ENCODE peak calls at places on chromosomes 6 and 20, in five cellular contexts. One of them, this sample, is unnamed.

GRCh38 chr6:13383280-13384163 is 55.2 kb upstream of the TBC1D7 start:
- DNase-seq in prostate gland: peak
- DNase-seq in heart left ventricle: no peak
- DNase-seq in right lobe of liver: no peak
- DNase-seq in A549: no peak
- DNase-seq in this sample: peak

GRCh38 chr6:53799340-53799739 is 4.5 kb downstream of the LRRC1 start:
- DNase-seq in A549: no peak
- DNase-seq in prostate gland: no peak
- DNase-seq in right lobe of liver: no peak
- DNase-seq in heart left ventricle: no peak
- DNase-seq in this sample: no peak

GRCh38 chr20:49276201-49276894 is 1.5 kb downstream of the ZNFX1 start:
- DNase-seq in A549: no peak
- DNase-seq in right lobe of liver: no peak
- DNase-seq in heart left ventricle: peak
- DNase-seq in prostate gland: no peak
- DNase-seq in this sample: no peak

GRCh38 chr6:162964703-162965140 is 236.9 kb downstream of the PACRG start:
- DNase-seq in A549: no peak
- DNase-seq in right lobe of liver: no peak
- DNase-seq in prostate gland: no peak
- DNase-seq in heart left ventricle: peak
- DNase-seq in this sample: no peak

GRCh38 chr6:118280210-118280609 is 267.9 kb upstream of the PLN start:
- DNase-seq in right lobe of liver: no peak
- DNase-seq in heart left ventricle: no peak
- DNase-seq in prostate gland: no peak
- DNase-seq in A549: no peak
- DNase-seq in this sample: no peak

GRCh38 chr6:37050854-37051137 is 45.3 kb downstream of the FGD2 start:
- DNase-seq in A549: no peak
- DNase-seq in right lobe of liver: no peak
- DNase-seq in prostate gland: no peak
- DNase-seq in heart left ventricle: no peak
- DNase-seq in this sample: no peak

GRCh38 chr6:5595184-5595583 is 333.9 kb downstream of the FARS2 start:
- DNase-seq in heart left ventricle: no peak
- DNase-seq in prostate gland: no peak
- DNase-seq in A549: no peak
- DNase-seq in right lobe of liver: no peak
- DNase-seq in this sample: no peak

GRCh38 chr6:154995241-154996162 is at the start of gene TIAM2:
- DNase-seq in prostate gland: no peak
- DNase-seq in heart left ventricle: no peak
- DNase-seq in A549: peak
- DNase-seq in right lobe of liver: no peak
- DNase-seq in this sample: no peak

GRCh38 chr6:43269273-43270007 is 26.2 kb downstream of the TTBK1 start:
- DNase-seq in prostate gland: no peak
- DNase-seq in heart left ventricle: no peak
- DNase-seq in A549: no peak
- DNase-seq in right lobe of liver: peak
- DNase-seq in this sample: peak

GRCh38 chr6:12327391-12327790 is 37.2 kb downstream of the EDN1 start:
- DNase-seq in heart left ventricle: no peak
- DNase-seq in right lobe of liver: no peak
- DNase-seq in prostate gland: no peak
- DNase-seq in A549: no peak
- DNase-seq in this sample: no peak

GRCh38 chr6:31042801-31043200 is 32.5 kb downstream of the MUC22 start:
- DNase-seq in prostate gland: peak
- DNase-seq in right lobe of liver: peak
- DNase-seq in A549: peak
- DNase-seq in heart left ventricle: peak
- DNase-seq in this sample: peak

GRCh38 chr6:65157025-65157424 is 550.0 kb downstream of the EYS start:
- DNase-seq in prostate gland: no peak
- DNase-seq in right lobe of liver: no peak
- DNase-seq in heart left ventricle: no peak
- DNase-seq in A549: no peak
- DNase-seq in this sample: no peak

GRCh38 chr6:45504947-45505346 is 127.2 kb upstream of the SUPT3H start:
- DNase-seq in right lobe of liver: no peak
- DNase-seq in heart left ventricle: no peak
- DNase-seq in prostate gland: peak
- DNase-seq in A549: no peak
- DNase-seq in this sample: peak

GRCh38 chr20:48676795-48677447 is 150.9 kb downstream of the PREX1 start:
- DNase-seq in A549: no peak
- DNase-seq in heart left ventricle: no peak
- DNase-seq in right lobe of liver: no peak
- DNase-seq in prostate gland: no peak
- DNase-seq in this sample: no peak

GRCh38 chr6:73514746-73515110 is 6.1 kb downstream of the EEF1A1 start:
- DNase-seq in right lobe of liver: no peak
- DNase-seq in heart left ventricle: no peak
- DNase-seq in prostate gland: no peak
- DNase-seq in A549: no peak
- DNase-seq in this sample: no peak

GRCh38 chr6:137213331-137213740 is 5.8 kb downstream of the IFNGR1 start:
- DNase-seq in prostate gland: no peak
- DNase-seq in heart left ventricle: no peak
- DNase-seq in right lobe of liver: no peak
- DNase-seq in A549: no peak
- DNase-seq in this sample: no peak

GRCh38 chr20:32457476-32457986 is 99.4 kb downstream of the ASXL1 start:
- DNase-seq in heart left ventricle: peak
- DNase-seq in prostate gland: peak
- DNase-seq in right lobe of liver: no peak
- DNase-seq in A549: peak
- DNase-seq in this sample: peak
- H3K27ac ChIP-seq in heart left ventricle: no peak
- H3K27ac ChIP-seq in prostate gland: no peak
- H3K27ac ChIP-seq in right lobe of liver: no peak
- H3K27ac ChIP-seq in A549: peak
- H3K27ac ChIP-seq in this sample: no peak

DNA sequence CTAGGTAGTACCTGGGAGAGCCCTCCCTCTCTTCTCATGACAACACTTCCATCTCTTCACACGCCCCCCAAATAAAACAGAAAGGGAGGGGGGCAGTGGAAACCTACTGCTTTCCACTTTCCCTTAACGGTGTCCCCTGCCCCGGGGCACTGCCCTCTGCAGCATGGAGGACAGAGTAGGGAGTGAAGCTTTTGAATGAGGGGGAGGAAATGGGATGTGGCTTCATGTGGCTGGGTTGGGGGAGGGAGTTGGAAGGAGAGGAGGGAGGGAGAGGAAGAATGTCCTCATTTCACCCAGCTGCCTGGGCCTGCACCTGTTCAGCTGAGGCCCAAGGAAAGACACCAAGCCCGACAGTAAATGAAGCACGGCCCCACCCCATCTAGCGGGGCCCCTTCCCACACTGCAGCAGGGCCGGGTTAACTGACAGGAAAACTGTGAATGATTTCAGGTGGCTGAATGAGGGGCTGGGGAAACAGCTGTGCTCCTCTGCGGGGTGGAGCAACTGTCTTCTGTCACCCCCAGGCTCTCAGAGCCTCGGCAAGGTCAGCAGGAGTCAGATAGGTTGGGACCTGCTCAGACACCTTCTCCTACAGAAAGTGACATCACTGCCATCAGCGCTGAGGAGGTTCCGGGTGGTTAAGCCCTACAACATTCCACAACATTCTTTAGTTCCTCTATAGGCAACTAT is 40.0 kb upstream of the TAF8 start:
- DNase-seq in heart left ventricle: no peak
- DNase-seq in prostate gland: no peak
- DNase-seq in right lobe of liver: peak
- DNase-seq in A549: no peak
- DNase-seq in this sample: no peak
- TF ChIP-seq POLR2A in heart left ventricle: no peak
- TF ChIP-seq POLR2A in prostate gland: no peak
- TF ChIP-seq POLR2A in right lobe of liver: no peak
- TF ChIP-seq POLR2A in A549: no peak
- TF ChIP-seq POLR2A in this sample: no peak

GRCh38 chr6:84648444-84648843 is 116.0 kb downstream of the TBX18 start:
- DNase-seq in right lobe of liver: no peak
- DNase-seq in A549: no peak
- DNase-seq in prostate gland: no peak
- DNase-seq in heart left ventricle: no peak
- DNase-seq in this sample: no peak
- H3K27ac ChIP-seq in right lobe of liver: no peak
- H3K27ac ChIP-seq in A549: no peak
- H3K27ac ChIP-seq in prostate gland: no peak
- H3K27ac ChIP-seq in heart left ventricle: no peak
- H3K27ac ChIP-seq in this sample: no peak

GRCh38 chr20:31868853-31869672 is 1.3 kb downstream of the DUSP15 start:
- DNase-seq in prostate gland: no peak
- DNase-seq in heart left ventricle: no peak
- DNase-seq in right lobe of liver: no peak
- DNase-seq in A549: no peak
- DNase-seq in this sample: no peak

GRCh38 chr20:31871602-31871954 is 1.1 kb downstream of the TTLL9 start:
- DNase-seq in prostate gland: no peak
- DNase-seq in heart left ventricle: no peak
- DNase-seq in A549: no peak
- DNase-seq in right lobe of liver: no peak
- DNase-seq in this sample: no peak

GRCh38 chr20:31869673-31869941 is 720 bp downstream of the DUSP15 start:
- DNase-seq in right lobe of liver: no peak
- DNase-seq in prostate gland: no peak
- DNase-seq in A549: no peak
- DNase-seq in heart left ventricle: no peak
- DNase-seq in this sample: no peak

GRCh38 chr20:31870703-31871601 is 518 bp downstream of the TTLL9 start:
- DNase-seq in A549: no peak
- DNase-seq in heart left ventricle: no peak
- DNase-seq in right lobe of liver: no peak
- DNase-seq in prostate gland: no peak
- DNase-seq in this sample: no peak

GRCh38 chr20:31869942-31870702 is at the start of the genes DUSP15 and TTLL9:
- DNase-seq in right lobe of liver: no peak
- DNase-seq in prostate gland: no peak
- DNase-seq in A549: no peak
- DNase-seq in heart left ventricle: peak
- DNase-seq in this sample: peak
- TF ChIP-seq POLR2A in right lobe of liver: no peak
- TF ChIP-seq POLR2A in prostate gland: no peak
- TF ChIP-seq POLR2A in A549: no peak
- TF ChIP-seq POLR2A in heart left ventricle: no peak
- TF ChIP-seq POLR2A in this sample: peak

GRCh38 chr6:16804515-16805161 is 43.4 kb upstream of the ATXN1 start:
- DNase-seq in A549: no peak
- DNase-seq in right lobe of liver: no peak
- DNase-seq in prostate gland: no peak
- DNase-seq in heart left ventricle: no peak
- DNase-seq in this sample: no peak

GRCh38 chr6:16805190-16805860 is 44.1 kb upstream of the ATXN1 start:
- DNase-seq in right lobe of liver: no peak
- DNase-seq in prostate gland: no peak
- DNase-seq in A549: no peak
- DNase-seq in heart left ventricle: no peak
- DNase-seq in this sample: peak

GRCh38 chr6:16803294-16804006 is 42.2 kb upstream of the ATXN1 start:
- DNase-seq in right lobe of liver: no peak
- DNase-seq in prostate gland: no peak
- DNase-seq in heart left ventricle: peak
- DNase-seq in A549: no peak
- DNase-seq in this sample: peak

GRCh38 chr6:16802071-16802470 is 40.8 kb upstream of the ATXN1 start:
- DNase-seq in heart left ventricle: no peak
- DNase-seq in A549: no peak
- DNase-seq in right lobe of liver: no peak
- DNase-seq in prostate gland: no peak
- DNase-seq in this sample: no peak

GRCh38 chr6:16804007-16804303 is 42.7 kb upstream of the ATXN1 start:
- DNase-seq in right lobe of liver: no peak
- DNase-seq in A549: no peak
- DNase-seq in heart left ventricle: no peak
- DNase-seq in prostate gland: no peak
- DNase-seq in this sample: no peak
- H3K27ac ChIP-seq in right lobe of liver: no peak
- H3K27ac ChIP-seq in A549: no peak
- H3K27ac ChIP-seq in heart left ventricle: peak
- H3K27ac ChIP-seq in prostate gland: peak
- H3K27ac ChIP-seq in this sample: no peak

This sample was measured in body of pancreas.